ENCODE peak calls at places on chromosomes 11 and 22, in seven cellular contexts. One of them, this sample, is unnamed.

GRCh38 chr22:33513388-33514336 is 406.6 kb downstream of the LARGE1 start:
- ATAC-seq in right lobe of liver: peak
- ATAC-seq in HCT116: no peak
- ATAC-seq in gastrocnemius medialis: no peak
- ATAC-seq in A549: no peak
- ATAC-seq in IMR-90: peak
- ATAC-seq in HepG2: peak
- ATAC-seq in this sample: no peak

GRCh38 chr11:94183886-94184264 is 55.2 kb downstream of the PANX1 start:
- ATAC-seq in gastrocnemius medialis: no peak
- ATAC-seq in IMR-90: peak
- ATAC-seq in A549: peak
- ATAC-seq in HCT116: peak
- ATAC-seq in right lobe of liver: peak
- ATAC-seq in HepG2: peak
- ATAC-seq in this sample: no peak

GRCh38 chr11:125519865-125520834 is 24.1 kb upstream of the FEZ1 start:
- ATAC-seq in A549: no peak
- ATAC-seq in right lobe of liver: no peak
- ATAC-seq in HCT116: no peak
- ATAC-seq in IMR-90: no peak
- ATAC-seq in HepG2: no peak
- ATAC-seq in gastrocnemius medialis: no peak
- ATAC-seq in this sample: no peak

GRCh38 chr11:100863080-100863581 is 176.0 kb downstream of the ARHGAP42 start:
- ATAC-seq in HCT116: no peak
- ATAC-seq in gastrocnemius medialis: peak
- ATAC-seq in A549: no peak
- ATAC-seq in HepG2: no peak
- ATAC-seq in right lobe of liver: peak
- ATAC-seq in IMR-90: peak
- ATAC-seq in this sample: no peak

GRCh38 chr11:3929689-3930088 is 74.2 kb downstream of the STIM1 start:
- ATAC-seq in IMR-90: no peak
- ATAC-seq in HCT116: no peak
- ATAC-seq in HepG2: no peak
- ATAC-seq in gastrocnemius medialis: peak
- ATAC-seq in A549: no peak
- ATAC-seq in right lobe of liver: peak
- ATAC-seq in this sample: peak

GRCh38 chr22:46366327-46366731 is 30.8 kb downstream of the TRMU start:
- ATAC-seq in right lobe of liver: no peak
- ATAC-seq in HCT116: no peak
- ATAC-seq in gastrocnemius medialis: no peak
- ATAC-seq in HepG2: no peak
- ATAC-seq in A549: no peak
- ATAC-seq in IMR-90: no peak
- ATAC-seq in this sample: no peak

GRCh38 chr11:35955636-35956035 is 11.8 kb downstream of the LDLRAD3 start:
- ATAC-seq in gastrocnemius medialis: no peak
- ATAC-seq in IMR-90: no peak
- ATAC-seq in A549: no peak
- ATAC-seq in HepG2: no peak
- ATAC-seq in right lobe of liver: no peak
- ATAC-seq in HCT116: no peak
- ATAC-seq in this sample: no peak

GRCh38 chr11:63882555-63883242 is 34.3 kb downstream of the RCOR2 start:
- ATAC-seq in gastrocnemius medialis: no peak
- ATAC-seq in IMR-90: no peak
- ATAC-seq in A549: peak
- ATAC-seq in HepG2: no peak
- ATAC-seq in HCT116: peak
- ATAC-seq in right lobe of liver: peak
- ATAC-seq in this sample: peak

GRCh38 chr22:21736084-21736642 is 569 bp upstream of the YPEL1 start:
- ATAC-seq in gastrocnemius medialis: peak
- ATAC-seq in right lobe of liver: peak
- ATAC-seq in HCT116: no peak
- ATAC-seq in A549: peak
- ATAC-seq in IMR-90: peak
- ATAC-seq in HepG2: no peak
- ATAC-seq in this sample: peak

GRCh38 chr11:78227906-78228305 is 39.2 kb downstream of the USP35 start:
- ATAC-seq in A549: no peak
- ATAC-seq in IMR-90: no peak
- ATAC-seq in right lobe of liver: no peak
- ATAC-seq in HepG2: no peak
- ATAC-seq in HCT116: no peak
- ATAC-seq in gastrocnemius medialis: no peak
- ATAC-seq in this sample: no peak

GRCh38 chr11:61028135-61028729 is 56.8 kb downstream of the CD6 start:
- ATAC-seq in IMR-90: no peak
- ATAC-seq in HepG2: no peak
- ATAC-seq in right lobe of liver: no peak
- ATAC-seq in A549: no peak
- ATAC-seq in HCT116: no peak
- ATAC-seq in gastrocnemius medialis: no peak
- ATAC-seq in this sample: no peak

GRCh38 chr11:111347002-111347722 is 31.9 kb downstream of the POU2AF1 start:
- ATAC-seq in HCT116: no peak
- ATAC-seq in A549: no peak
- ATAC-seq in right lobe of liver: no peak
- ATAC-seq in IMR-90: no peak
- ATAC-seq in HepG2: no peak
- ATAC-seq in gastrocnemius medialis: peak
- ATAC-seq in this sample: peak
- TF ChIP-seq POLR2A in HCT116: no peak
- TF ChIP-seq POLR2A in A549: no peak
- TF ChIP-seq POLR2A in right lobe of liver: no peak
- TF ChIP-seq POLR2A in IMR-90: no peak
- TF ChIP-seq POLR2A in HepG2: no peak
- TF ChIP-seq POLR2A in gastrocnemius medialis: no peak
- TF ChIP-seq POLR2A in this sample: no peak

GRCh38 chr22:19853058-19853878 is 1.4 kb downstream of the GNB1L start:
- ATAC-seq in A549: no peak
- ATAC-seq in HCT116: no peak
- ATAC-seq in HepG2: no peak
- ATAC-seq in right lobe of liver: no peak
- ATAC-seq in gastrocnemius medialis: no peak
- ATAC-seq in IMR-90: no peak
- ATAC-seq in this sample: no peak
- TF ChIP-seq POLR2A in A549: no peak
- TF ChIP-seq POLR2A in HCT116: no peak
- TF ChIP-seq POLR2A in HepG2: no peak
- TF ChIP-seq POLR2A in right lobe of liver: no peak
- TF ChIP-seq POLR2A in gastrocnemius medialis: no peak
- TF ChIP-seq POLR2A in IMR-90: no peak
- TF ChIP-seq POLR2A in this sample: no peak

DNA sequence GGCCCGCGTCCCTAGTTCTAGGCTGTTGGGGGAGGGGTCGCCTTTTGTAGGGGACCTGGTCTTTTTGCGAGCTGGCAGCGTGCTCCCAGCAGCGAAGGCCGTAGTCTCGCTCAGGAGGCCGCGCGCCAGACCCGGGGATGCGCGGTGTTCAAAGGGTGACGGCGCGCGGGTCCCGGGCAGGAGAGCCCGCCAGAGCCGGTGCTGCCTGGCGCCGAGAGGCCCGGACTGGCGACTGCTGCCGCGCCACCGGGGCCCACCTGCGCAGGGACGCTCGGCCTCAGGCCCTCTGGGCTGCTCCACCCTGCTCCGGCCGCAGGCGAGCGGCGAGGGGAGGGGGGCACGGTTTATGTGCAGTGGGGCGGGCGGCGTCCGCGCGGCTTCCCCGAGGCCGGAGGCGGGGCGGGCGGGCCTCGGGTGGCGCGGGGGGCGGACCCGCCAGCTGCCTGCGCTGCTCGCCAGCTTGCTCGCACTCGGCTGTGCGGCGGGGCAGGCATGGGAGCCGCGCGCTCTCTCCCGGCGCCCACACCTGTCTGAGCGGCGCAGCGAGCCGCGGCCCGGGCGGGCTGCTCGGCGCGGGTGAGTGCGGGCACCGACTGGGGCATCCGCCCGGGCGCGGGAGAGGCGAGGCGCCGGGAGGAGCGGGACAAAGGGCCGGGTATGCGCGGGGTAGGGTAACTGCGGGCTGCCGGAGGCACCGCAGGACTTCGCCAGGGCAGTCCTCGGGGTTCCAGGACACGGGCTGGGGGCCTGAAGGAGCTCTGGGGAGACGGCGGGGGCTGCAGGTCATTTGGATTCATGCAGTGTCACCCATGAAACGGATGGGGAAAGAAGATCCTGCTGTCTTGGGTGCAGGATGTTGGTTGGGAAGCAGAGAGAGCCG is at the start of gene PRSS23:
- ATAC-seq in gastrocnemius medialis: peak
- ATAC-seq in IMR-90: peak
- ATAC-seq in A549: peak
- ATAC-seq in HCT116: peak
- ATAC-seq in HepG2: peak
- ATAC-seq in right lobe of liver: peak
- ATAC-seq in this sample: peak
- TF ChIP-seq POLR2A in gastrocnemius medialis: peak
- TF ChIP-seq POLR2A in IMR-90: peak
- TF ChIP-seq POLR2A in A549: peak
- TF ChIP-seq POLR2A in HCT116: peak
- TF ChIP-seq POLR2A in HepG2: no peak
- TF ChIP-seq POLR2A in right lobe of liver: peak
- TF ChIP-seq POLR2A in this sample: peak

GRCh38 chr11:65425105-65425970 is 2.7 kb downstream of the NEAT1 start:
- ATAC-seq in HepG2: no peak
- ATAC-seq in IMR-90: no peak
- ATAC-seq in gastrocnemius medialis: no peak
- ATAC-seq in HCT116: no peak
- ATAC-seq in right lobe of liver: no peak
- ATAC-seq in A549: no peak
- ATAC-seq in this sample: no peak
- TF ChIP-seq POLR2A in HepG2: no peak
- TF ChIP-seq POLR2A in IMR-90: peak
- TF ChIP-seq POLR2A in gastrocnemius medialis: no peak
- TF ChIP-seq POLR2A in HCT116: no peak
- TF ChIP-seq POLR2A in right lobe of liver: peak
- TF ChIP-seq POLR2A in A549: no peak
- TF ChIP-seq POLR2A in this sample: peak

DNA sequence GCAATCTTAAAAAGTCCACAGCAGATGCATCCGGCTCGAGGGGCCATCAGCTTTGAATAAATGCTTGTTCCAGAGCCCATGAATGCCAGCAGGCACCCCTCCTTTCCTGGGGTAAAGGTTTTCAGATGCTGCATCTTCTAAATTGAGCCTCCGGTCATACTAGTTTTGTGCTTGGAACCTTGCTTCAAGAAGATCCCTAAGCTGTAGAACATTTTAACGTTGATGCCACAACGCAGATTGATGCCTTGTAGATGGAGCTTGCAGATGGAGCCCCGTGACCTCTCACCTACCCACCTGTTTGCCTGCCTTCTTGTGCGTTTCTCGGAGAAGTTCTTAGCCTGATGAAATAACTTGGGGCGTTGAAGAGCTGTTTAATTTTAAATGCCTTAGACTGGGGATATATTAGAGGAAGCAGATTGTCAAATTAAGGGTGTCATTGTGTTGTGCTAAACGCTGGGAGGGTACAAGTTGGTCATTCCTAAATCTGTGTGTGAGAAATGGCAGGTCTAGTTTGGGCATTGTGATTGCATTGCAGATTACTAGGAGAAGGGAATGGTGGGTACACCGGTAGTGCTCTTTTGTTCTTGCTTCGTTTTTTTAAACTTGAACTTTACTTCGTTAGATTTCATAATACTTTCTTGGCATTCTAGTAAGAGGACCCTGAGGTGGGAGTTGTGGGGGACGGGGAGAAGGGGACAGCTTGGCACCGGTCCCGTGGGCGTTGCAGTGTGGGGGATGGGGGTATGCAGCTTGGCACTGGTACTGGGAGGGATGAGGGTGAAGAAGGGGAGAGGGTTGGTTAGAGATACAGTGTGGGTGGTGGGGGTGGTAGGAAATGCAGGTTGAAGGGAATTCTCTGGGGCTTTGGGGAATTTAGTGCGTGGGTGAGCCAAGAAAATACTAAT is 1.9 kb downstream of the NEAT1 start:
- ATAC-seq in HepG2: no peak
- ATAC-seq in right lobe of liver: no peak
- ATAC-seq in HCT116: no peak
- ATAC-seq in A549: no peak
- ATAC-seq in gastrocnemius medialis: no peak
- ATAC-seq in IMR-90: no peak
- ATAC-seq in this sample: no peak
- TF ChIP-seq POLR2A in HepG2: no peak
- TF ChIP-seq POLR2A in right lobe of liver: peak
- TF ChIP-seq POLR2A in HCT116: no peak
- TF ChIP-seq POLR2A in A549: peak
- TF ChIP-seq POLR2A in gastrocnemius medialis: no peak
- TF ChIP-seq POLR2A in IMR-90: peak
- TF ChIP-seq POLR2A in this sample: peak